ENCODE peak calls at places on chromosomes 5 and 9, in five cellular contexts. S is HFFc6, B is NCI-H2081, H is NCI-H1105 treated with DMSO at 0.1 percent for 48 hours, N is PC-9. Y is an unnamed sample.

GRCh38 chr9:76198336-76198735 is 195.9 kb downstream of the RFK start:
- DNase-seq in H (no peak), S (no peak), B (no peak), N (no peak), Y (no peak)

GRCh38 chr5:54007822-54008777 is 302.3 kb downstream of the ARL15 start:
- DNase-seq in N (no peak), H (no peak), B (no peak), S (peak), Y (no peak)

GRCh38 chr5:176578391-176578808 is 29.3 kb downstream of the CDHR2 start:
- DNase-seq in H (no peak), N (peak), S (peak), B (no peak), Y (peak)

GRCh38 chr9:132011896-132012295 is 67.8 kb downstream of the MED27 start:
- DNase-seq in N (no peak), S (no peak), H (peak), B (no peak), Y (no peak)

GRCh38 chr5:178460598-178461425 is 129.4 kb downstream of the COL23A1 start:
- DNase-seq in N (peak), H (no peak), S (no peak), B (no peak), Y (peak)

GRCh38 chr5:2896371-2897275 is 145.1 kb upstream of the IRX2 start:
- DNase-seq in B (no peak), S (no peak), H (no peak), N (no peak), Y (no peak)

GRCh38 chr5:170408866-170409265 is 19.7 kb upstream of the KCNMB1 start:
- DNase-seq in B (no peak), H (no peak), S (no peak), N (no peak), Y (no peak)

GRCh38 chr5:139272471-139273321 is 20.8 kb upstream of the MATR3 start:
- DNase-seq in N (no peak), B (peak), H (peak), S (peak), Y (no peak)

GRCh38 chr9:118230319-118230718 is 526.1 kb downstream of the TLR4 start:
- DNase-seq in H (no peak), S (no peak), B (no peak), N (no peak), Y (no peak)